ENCODE peak calls at places on chromosomes 7 and 10, in four cellular contexts. N is Calu3, Q is dorsolateral prefrontal cortex, C is NCI-H1417. S is an unnamed sample.

GRCh38 chr7:3272691-3273141 is 28.3 kb upstream of the SDK1 start:
- DNase-seq in N (peak), Q (no peak), C (no peak), S (no peak)

GRCh38 chr10:63553031-63553430 is 31.8 kb downstream of the REEP3 start:
- DNase-seq in N (peak), Q (no peak), C (no peak), S (no peak)

GRCh38 chr7:27108390-27109127 is 6.1 kb upstream of the HOXA2 start:
- DNase-seq in N (no peak), Q (no peak), C (no peak), S (no peak)

GRCh38 chr10:48364659-48365405 is 58.4 kb downstream of the MAPK8 start:
- DNase-seq in N (no peak), Q (no peak), C (peak), S (no peak)

GRCh38 chr7:24854866-24855265 is 97.6 kb upstream of the GSDME start:
- DNase-seq in N (no peak), Q (no peak), C (peak), S (no peak)

GRCh38 chr7:13551503-13551902 is 438.0 kb downstream of the ETV1 start:
- DNase-seq in N (no peak), Q (no peak), C (peak), S (no peak)

GRCh38 chr7:7414776-7415603 is 120.7 kb downstream of the COL28A1 start:
- DNase-seq in N (no peak), Q (no peak), C (no peak), S (no peak)

GRCh38 chr10:14397069-14397468 is 66.3 kb upstream of the FRMD4A start:
- DNase-seq in N (peak), Q (peak), C (no peak), S (peak)

GRCh38 chr7:44225566-44226395 is 25.0 kb downstream of the YKT6 start:
- DNase-seq in N (no peak), Q (no peak), C (no peak), S (no peak)

GRCh38 chr7:155408657-155409586 is 49.0 kb upstream of the EN2 start:
- DNase-seq in N (no peak), Q (no peak), C (peak), S (no peak)

GRCh38 chr10:124359336-124359832 is 59.3 kb downstream of the OAT start:
- DNase-seq in N (no peak), Q (no peak), C (no peak), S (no peak)

GRCh38 chr10:94076325-94076841 is 82.7 kb downstream of the PLCE1 start:
- DNase-seq in N (no peak), Q (no peak), C (no peak), S (no peak)

GRCh38 chr10:58696736-58697135 is 184.1 kb downstream of the BICC1 start:
- DNase-seq in N (no peak), Q (no peak), C (no peak), S (no peak)

GRCh38 chr10:114309111-114309651 is 70.1 kb downstream of the VWA2 start:
- DNase-seq in N (no peak), Q (no peak), C (no peak), S (no peak)

GRCh38 chr7:45686441-45687184 is 112.4 kb downstream of the ADCY1 start:
- DNase-seq in N (no peak), Q (no peak), C (no peak), S (no peak)

GRCh38 chr7:94380264-94380663 is 14.4 kb upstream of the COL1A2 start:
- DNase-seq in N (no peak), Q (no peak), C (no peak), S (no peak)

GRCh38 chr7:105680505-105681187 is 99.4 kb upstream of the EFCAB10 start:
- DNase-seq in N (no peak), Q (no peak), C (no peak), S (no peak)

GRCh38 chr7:25954395-25954794 is 197.6 kb upstream of the NFE2L3 start:
- DNase-seq in N (no peak), Q (no peak), C (no peak), S (no peak)

GRCh38 chr7:29614229-29614628 is 50.6 kb downstream of the PRR15 start:
- DNase-seq in N (no peak), Q (no peak), C (no peak), S (no peak)

GRCh38 chr10:71246591-71247143 is 34.3 kb downstream of the UNC5B start:
- DNase-seq in N (peak), Q (no peak), C (no peak), S (peak)

GRCh38 chr10:1737222-1738061 is at the start of gene ADARB2:
- DNase-seq in N (no peak), Q (peak), C (peak), S (peak)

GRCh38 chr10:116857156-116857555 is 7.9 kb downstream of the ENO4 start:
- DNase-seq in N (no peak), Q (no peak), C (no peak), S (no peak)

GRCh38 chr10:58535311-58535710 is 22.6 kb downstream of the BICC1 start:
- DNase-seq in N (no peak), Q (no peak), C (no peak), S (no peak)

GRCh38 chr7:44151679-44152355 is 10.7 kb upstream of the MYL7 start:
- DNase-seq in N (no peak), Q (no peak), C (no peak), S (no peak)

GRCh38 chr10:5458425-5458824 is 40.9 kb downstream of the CALML5 start:
- DNase-seq in N (no peak), Q (no peak), C (no peak), S (no peak)

GRCh38 chr7:85554294-85554877 is 367.5 kb upstream of the SEMA3D start:
- DNase-seq in N (peak), Q (no peak), C (peak), S (peak)

GRCh38 chr10:88221616-88222015 is 358.2 kb downstream of the PTEN start:
- DNase-seq in N (no peak), Q (no peak), C (no peak), S (no peak)

GRCh38 chr7:141076377-141076776 is 2.5 kb downstream of the TMEM178B start:
- DNase-seq in N (no peak), Q (peak), C (peak), S (no peak)

GRCh38 chr10:8130973-8131911 is 76.8 kb downstream of the GATA3 start:
- DNase-seq in N (peak), Q (no peak), C (no peak), S (no peak)

GRCh38 chr10:5546891-5547683 is 22.3 kb downstream of the CALML3 start:
- DNase-seq in N (peak), Q (no peak), C (no peak), S (peak)

GRCh38 chr10:43048301-43049051 is 28.4 kb upstream of the RET start:
- DNase-seq in N (no peak), Q (peak), C (no peak), S (no peak)

GRCh38 chr7:152035807-152036206 is 10.3 kb downstream of the GALNT11 start:
- DNase-seq in N (no peak), Q (no peak), C (no peak), S (no peak)

GRCh38 chr10:31484407-31485135 is 165.6 kb downstream of the ZEB1 start:
- DNase-seq in N (no peak), Q (no peak), C (no peak), S (no peak)

GRCh38 chr10:51000164-51000563 is 74.1 kb upstream of the PRKG1 start:
- DNase-seq in N (no peak), Q (no peak), C (no peak), S (no peak)

GRCh38 chr7:124009321-124009720 is 23.5 kb downstream of the TMEM229A start:
- DNase-seq in N (no peak), Q (no peak), C (no peak), S (no peak)

GRCh38 chr10:62038609-62039190 is 137.2 kb downstream of the ARID5B start:
- DNase-seq in N (peak), Q (peak), C (peak), S (peak)

S was measured in mucosa of gallbladder.